ENCODE peak calls at places on chromosomes 2 and 18, in ten cellular contexts. W, B, J, D, A, O, Z, K, I and P are unnamed samples.

GRCh38 chr2:239035361-239035814 is 187.5 kb downstream of the TWIST2 start:
- DNase-seq in A (no peak), K (peak; percentile 59), W (no peak), O (peak; percentile 93), D (peak; percentile 76), B (peak; percentile 49), I (no peak), J (peak; percentile 81), Z (peak; percentile 58), P (peak; percentile 76)

GRCh38 chr2:147636238-147636887 is 208.5 kb upstream of the ACVR2A start:
- DNase-seq in D (no peak), O (no peak), K (peak; percentile 66), J (peak; percentile 44), A (no peak), I (peak; percentile 50), Z (no peak), W (peak; percentile 92), B (no peak), P (no peak)

GRCh38 chr2:235143789-235144188 is 192.0 kb downstream of the SH3BP4 start:
- DNase-seq in B (no peak), I (no peak), Z (no peak), W (no peak), D (no peak), O (no peak), J (no peak), K (no peak), A (no peak), P (no peak)

GRCh38 chr2:64311948-64312621 is 141.9 kb upstream of the LGALSL start:
- DNase-seq in J (peak; percentile 87), Z (no peak), A (no peak), W (peak; percentile 83), I (peak; percentile 94), B (peak; percentile 74), O (peak; percentile 71), K (peak; percentile 97), D (peak; percentile 88), P (peak; percentile 86)

GRCh38 chr18:54690198-54690597 is 99.2 kb downstream of the DYNAP start:
- DNase-seq in K (peak; percentile 55), B (no peak), A (no peak), D (no peak), O (no peak), I (peak; percentile 6), J (no peak), W (peak; percentile 56), Z (no peak), P (no peak)

GRCh38 chr2:85327757-85328617 is at the start of gene TGOLN2:
- DNase-seq in A (peak; percentile 73), K (peak; percentile 98), I (peak; percentile 64), W (peak; percentile 90), Z (peak; percentile 88), B (peak; percentile 89), J (peak; percentile 96), O (peak; percentile 97), D (peak; percentile 96), P (peak; percentile 97)

GRCh38 chr2:230525682-230526081 is 109.7 kb downstream of the SP100 start:
- DNase-seq in K (no peak), D (no peak), I (no peak), Z (no peak), A (no peak), B (no peak), W (no peak), J (no peak), O (no peak), P (no peak)

GRCh38 chr2:159285929-159286708 is at the start of gene WDSUB1:
- DNase-seq in J (peak; percentile 49), B (peak; percentile 32), O (peak; percentile 89), Z (peak; percentile 5), K (peak; percentile 77), W (peak; percentile 47), A (no peak), D (peak; percentile 85), I (peak; percentile 20), P (peak; percentile 91)

GRCh38 chr2:102660070-102660469 is 40.7 kb downstream of the SLC9A2 start:
- DNase-seq in O (no peak), I (no peak), Z (no peak), D (no peak), J (no peak), A (no peak), B (no peak), W (no peak), K (no peak), P (no peak)

GRCh38 chr2:201959626-201960025 is 74.0 kb upstream of the FZD7 start:
- DNase-seq in B (no peak), Z (no peak), W (no peak), I (no peak), O (no peak), K (peak; percentile 32), A (no peak), J (no peak), D (peak; percentile 4), P (no peak)

GRCh38 chr2:24825883-24826800 is 32.9 kb downstream of the CENPO start:
- DNase-seq in J (no peak), O (no peak), D (peak; percentile 57), W (no peak), A (no peak), K (no peak), I (no peak), Z (no peak), B (no peak), P (no peak)

GRCh38 chr2:152611458-152612231 is 105.6 kb downstream of the PRPF40A start:
- DNase-seq in D (peak; percentile 77), B (peak; percentile 51), O (no peak), I (no peak), K (peak; percentile 79), Z (no peak), J (no peak), A (peak; percentile 64), W (peak; percentile 91), P (no peak)

GRCh38 chr2:6401301-6401700 is 464.4 kb downstream of the CMPK2 start:
- DNase-seq in B (no peak), O (no peak), I (no peak), W (peak; percentile 62), K (peak; percentile 43), D (no peak), A (no peak), J (no peak), Z (no peak), P (no peak)

GRCh38 chr2:221104391-221104811 is 467.7 kb downstream of the EPHA4 start:
- DNase-seq in B (peak; percentile 36), Z (no peak), D (no peak), O (peak; percentile 47), K (peak; percentile 83), A (no peak), I (no peak), W (peak; percentile 62), J (peak; percentile 5), P (peak; percentile 67)

GRCh38 chr2:110106642-110107041 is 9.0 kb downstream of the MALL start:
- DNase-seq in Z (no peak), I (no peak), B (no peak), A (no peak), J (no peak), W (peak; percentile 97), O (no peak), D (no peak), K (peak; percentile 57), P (no peak)

GRCh38 chr2:197704434-197705142 is 581 bp upstream of the MARS2 start:
- DNase-seq in J (no peak), Z (no peak), K (no peak), D (no peak), A (peak; percentile 43), O (no peak), I (peak; percentile 25), W (no peak), B (no peak), P (no peak)
- H3K27ac ChIP-seq in J (peak overlapping the region; percentile 75), Z (peak overlapping the region; percentile 86), K (peak overlapping the region; percentile 59), D (peak overlapping the region; percentile 81), A (peak overlapping the region; percentile 57), O (peak overlapping the region; percentile 84), I (peak overlapping the region; percentile 55), W (peak overlapping the region; percentile 64), B (peak overlapping the region; percentile 90), P (peak overlapping the region; percentile 92)

DNA sequence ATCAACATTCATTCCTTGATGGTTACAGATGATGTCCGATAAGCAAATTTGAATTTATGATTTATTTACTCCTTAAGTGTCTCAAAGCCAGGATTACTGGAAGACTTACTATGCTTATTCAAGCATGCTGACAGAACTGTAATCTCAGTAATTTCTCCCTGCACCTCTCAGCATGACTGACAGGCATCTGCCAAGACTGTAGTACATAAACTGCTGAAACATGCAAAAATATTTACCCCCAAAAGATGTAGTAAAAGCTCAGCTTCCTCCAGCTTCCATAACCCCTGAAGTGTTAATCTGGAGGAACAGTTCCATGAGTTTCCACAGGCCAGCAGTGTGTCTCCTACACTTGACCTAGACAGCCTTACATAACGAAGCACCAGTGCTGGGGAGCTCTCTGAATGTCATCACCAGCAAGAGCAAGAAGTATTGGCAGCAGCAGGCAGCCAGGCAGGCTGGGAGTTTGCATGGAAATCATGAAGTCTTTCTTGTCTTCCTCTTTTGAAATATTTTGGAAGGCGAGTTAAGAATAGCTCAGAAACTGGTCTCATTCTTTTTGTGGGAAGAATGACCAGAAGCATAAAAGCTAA is 21.1 kb upstream of the SCN1A start:
- DNase-seq in D (no peak), I (no peak), O (no peak), W (no peak), B (no peak), J (no peak), Z (no peak), A (no peak), K (no peak), P (no peak)
- H3K27ac ChIP-seq in D (no peak overlapping the region), I (no peak overlapping the region), O (no peak overlapping the region), W (no peak overlapping the region), B (no peak overlapping the region), J (no peak overlapping the region), Z (no peak overlapping the region), A (no peak overlapping the region), K (no peak overlapping the region), P (no peak overlapping the region)

GRCh38 chr2:233031556-233032500 is 644 bp upstream of the NEU2 start:
- DNase-seq in D (peak; percentile 27), K (no peak), Z (no peak), I (no peak), J (no peak), O (no peak), B (no peak), W (no peak), A (no peak), P (no peak)
- H3K27ac ChIP-seq in D (no peak overlapping the region), K (no peak overlapping the region), Z (no peak overlapping the region), I (no peak overlapping the region), J (no peak overlapping the region), O (no peak overlapping the region), B (no peak overlapping the region), W (no peak overlapping the region), A (no peak overlapping the region), P (no peak overlapping the region)

DNA sequence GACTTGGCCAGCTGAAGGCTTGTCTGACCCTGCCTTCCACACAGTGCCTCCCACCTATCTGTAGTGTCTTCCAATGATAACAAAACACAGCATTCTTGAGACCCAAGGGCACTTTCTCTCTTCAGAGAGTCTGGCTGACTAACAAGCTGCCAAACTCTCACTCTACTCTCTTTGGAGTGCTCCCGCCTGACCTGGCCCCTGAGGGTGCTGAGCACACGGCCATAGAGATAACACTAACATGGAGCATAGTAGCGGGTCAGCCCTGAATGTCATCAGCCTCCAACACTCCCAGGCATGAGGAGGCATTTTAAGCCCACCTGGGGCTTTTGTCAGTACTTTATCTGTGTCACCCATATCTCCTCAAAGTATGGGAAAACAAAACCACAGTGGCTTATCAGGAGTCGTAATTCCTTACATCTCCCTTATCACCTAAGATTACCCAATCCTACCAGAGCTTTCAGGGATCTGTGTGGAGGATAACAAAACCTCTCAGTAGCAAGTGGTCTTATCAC is 160.3 kb upstream of the TCF4 start:
- DNase-seq in O (no peak), W (no peak), Z (no peak), J (no peak), I (no peak), K (no peak), D (no peak), B (no peak), A (no peak), P (no peak)
- H3K27ac ChIP-seq in O (no peak overlapping the region), W (no peak overlapping the region), Z (no peak overlapping the region), J (no peak overlapping the region), I (no peak overlapping the region), K (no peak overlapping the region), D (no peak overlapping the region), B (no peak overlapping the region), A (no peak overlapping the region), P (no peak overlapping the region)